ENCODE peak calls at places on chromosomes 1 and 21, in six cellular contexts. One of them, this sample, is unnamed.

GRCh38 chr21:41357546-41357945 is 4.3 kb upstream of the MX2 start:
- DNase-seq in breast epithelium: no peak
- DNase-seq in choroid plexus epithelial cell: no peak
- DNase-seq in fibroblast of villous mesenchyme: no peak
- DNase-seq in MCF 10A: no peak
- DNase-seq in fibroblast of pulmonary artery: no peak
- DNase-seq in this sample: no peak

GRCh38 chr21:23542097-23542496 is 2065.2 kb downstream of the MRPL39 start:
- DNase-seq in fibroblast of pulmonary artery: no peak
- DNase-seq in MCF 10A: peak; percentile 23
- DNase-seq in breast epithelium: no peak
- DNase-seq in choroid plexus epithelial cell: no peak
- DNase-seq in fibroblast of villous mesenchyme: no peak
- DNase-seq in this sample: no peak

GRCh38 chr1:26391450-26391849 is 18.9 kb upstream of the ZNF683 start:
- DNase-seq in fibroblast of pulmonary artery: peak; percentile 76
- DNase-seq in breast epithelium: no peak
- DNase-seq in fibroblast of villous mesenchyme: peak; percentile 56
- DNase-seq in MCF 10A: peak; percentile 78
- DNase-seq in choroid plexus epithelial cell: peak; percentile 76
- DNase-seq in this sample: peak; percentile 68

GRCh38 chr1:156836041-156836654 is 19.5 kb upstream of the SH2D2A start:
- DNase-seq in breast epithelium: no peak
- DNase-seq in choroid plexus epithelial cell: no peak
- DNase-seq in MCF 10A: no peak
- DNase-seq in fibroblast of villous mesenchyme: no peak
- DNase-seq in fibroblast of pulmonary artery: no peak
- DNase-seq in this sample: no peak

GRCh38 chr1:209250970-209251636 is 332.4 kb upstream of the CAMK1G start:
- DNase-seq in MCF 10A: no peak
- DNase-seq in fibroblast of pulmonary artery: no peak
- DNase-seq in breast epithelium: no peak
- DNase-seq in choroid plexus epithelial cell: no peak
- DNase-seq in fibroblast of villous mesenchyme: no peak
- DNase-seq in this sample: peak; percentile 21

GRCh38 chr1:59163268-59164092 is 133.4 kb upstream of the FGGY start:
- DNase-seq in MCF 10A: no peak
- DNase-seq in fibroblast of villous mesenchyme: no peak
- DNase-seq in fibroblast of pulmonary artery: peak; percentile 62
- DNase-seq in choroid plexus epithelial cell: peak; percentile 63
- DNase-seq in breast epithelium: no peak
- DNase-seq in this sample: no peak

GRCh38 chr1:22710688-22711024 is at the start of gene EPHB2:
- DNase-seq in fibroblast of pulmonary artery: no peak
- DNase-seq in MCF 10A: peak; percentile 33
- DNase-seq in fibroblast of villous mesenchyme: peak; percentile 44
- DNase-seq in breast epithelium: no peak
- DNase-seq in choroid plexus epithelial cell: no peak
- DNase-seq in this sample: peak; percentile 53

GRCh38 chr21:26461500-26461899 is 111.6 kb downstream of the CYYR1 start:
- DNase-seq in breast epithelium: no peak
- DNase-seq in choroid plexus epithelial cell: no peak
- DNase-seq in fibroblast of pulmonary artery: no peak
- DNase-seq in MCF 10A: peak; percentile 29
- DNase-seq in fibroblast of villous mesenchyme: no peak
- DNase-seq in this sample: peak; percentile 53

GRCh38 chr1:66606359-66607142 is 72.6 kb downstream of the SGIP1 start:
- DNase-seq in fibroblast of pulmonary artery: no peak
- DNase-seq in choroid plexus epithelial cell: no peak
- DNase-seq in fibroblast of villous mesenchyme: peak; percentile 98
- DNase-seq in MCF 10A: no peak
- DNase-seq in breast epithelium: no peak
- DNase-seq in this sample: no peak

GRCh38 chr21:46482225-46482845 is 23.6 kb downstream of the DIP2A start:
- DNase-seq in fibroblast of pulmonary artery: no peak
- DNase-seq in breast epithelium: no peak
- DNase-seq in choroid plexus epithelial cell: no peak
- DNase-seq in fibroblast of villous mesenchyme: no peak
- DNase-seq in MCF 10A: no peak
- DNase-seq in this sample: no peak

GRCh38 chr1:64403331-64403730 is 66.6 kb upstream of the CACHD1 start:
- DNase-seq in choroid plexus epithelial cell: no peak
- DNase-seq in fibroblast of pulmonary artery: no peak
- DNase-seq in MCF 10A: no peak
- DNase-seq in breast epithelium: no peak
- DNase-seq in fibroblast of villous mesenchyme: no peak
- DNase-seq in this sample: peak; percentile 21

GRCh38 chr1:94531664-94532063 is 9.9 kb downstream of the F3 start:
- DNase-seq in fibroblast of pulmonary artery: no peak
- DNase-seq in MCF 10A: no peak
- DNase-seq in fibroblast of villous mesenchyme: peak; percentile 38
- DNase-seq in choroid plexus epithelial cell: peak; percentile 21
- DNase-seq in breast epithelium: no peak
- DNase-seq in this sample: peak; percentile 47

GRCh38 chr21:24955275-24955961 is 651.9 kb downstream of the MRPL39 start:
- DNase-seq in breast epithelium: no peak
- DNase-seq in MCF 10A: no peak
- DNase-seq in fibroblast of villous mesenchyme: no peak
- DNase-seq in fibroblast of pulmonary artery: no peak
- DNase-seq in choroid plexus epithelial cell: no peak
- DNase-seq in this sample: no peak

GRCh38 chr1:93588206-93588605 is 93.4 kb downstream of the BCAR3 start:
- DNase-seq in fibroblast of pulmonary artery: peak; percentile 70
- DNase-seq in choroid plexus epithelial cell: peak; percentile 81
- DNase-seq in MCF 10A: no peak
- DNase-seq in fibroblast of villous mesenchyme: no peak
- DNase-seq in breast epithelium: no peak
- DNase-seq in this sample: no peak

GRCh38 chr1:82388679-82389078 is 587.9 kb downstream of the ADGRL2 start:
- DNase-seq in fibroblast of villous mesenchyme: peak; percentile 1
- DNase-seq in fibroblast of pulmonary artery: peak; percentile 26
- DNase-seq in choroid plexus epithelial cell: peak; percentile 66
- DNase-seq in breast epithelium: peak; percentile 43
- DNase-seq in MCF 10A: peak; percentile 97
- DNase-seq in this sample: peak; percentile 100

GRCh38 chr1:182446033-182446669 is 3.8 kb upstream of the RGSL1 start:
- DNase-seq in fibroblast of pulmonary artery: peak; percentile 69
- DNase-seq in fibroblast of villous mesenchyme: peak; percentile 50
- DNase-seq in MCF 10A: peak; percentile 81
- DNase-seq in breast epithelium: no peak
- DNase-seq in choroid plexus epithelial cell: peak; percentile 71
- DNase-seq in this sample: peak; percentile 50

GRCh38 chr1:42392923-42393848 is 12.6 kb downstream of the RIMKLA start:
- DNase-seq in fibroblast of villous mesenchyme: no peak
- DNase-seq in MCF 10A: peak; percentile 13
- DNase-seq in breast epithelium: no peak
- DNase-seq in fibroblast of pulmonary artery: no peak
- DNase-seq in choroid plexus epithelial cell: no peak
- DNase-seq in this sample: no peak

GRCh38 chr1:54865238-54866073 is 21.5 kb downstream of the DHCR24 start:
- DNase-seq in fibroblast of villous mesenchyme: no peak
- DNase-seq in breast epithelium: no peak
- DNase-seq in fibroblast of pulmonary artery: no peak
- DNase-seq in choroid plexus epithelial cell: no peak
- DNase-seq in MCF 10A: no peak
- DNase-seq in this sample: no peak

GRCh38 chr1:226863446-226863845 is 7.0 kb upstream of the PSEN2 start:
- DNase-seq in choroid plexus epithelial cell: peak; percentile 69
- DNase-seq in fibroblast of pulmonary artery: peak; percentile 43
- DNase-seq in breast epithelium: no peak
- DNase-seq in fibroblast of villous mesenchyme: peak; percentile 35
- DNase-seq in MCF 10A: peak; percentile 57
- DNase-seq in this sample: peak; percentile 46

GRCh38 chr1:117215019-117215418 is 4.3 kb upstream of the VTCN1 start:
- DNase-seq in MCF 10A: no peak
- DNase-seq in choroid plexus epithelial cell: no peak
- DNase-seq in fibroblast of villous mesenchyme: no peak
- DNase-seq in fibroblast of pulmonary artery: no peak
- DNase-seq in breast epithelium: no peak
- DNase-seq in this sample: no peak

GRCh38 chr1:27603320-27603961 is 503 bp downstream of the AHDC1 start:
- DNase-seq in fibroblast of pulmonary artery: no peak
- DNase-seq in breast epithelium: no peak
- DNase-seq in fibroblast of villous mesenchyme: no peak
- DNase-seq in MCF 10A: peak; percentile 26
- DNase-seq in choroid plexus epithelial cell: no peak
- DNase-seq in this sample: no peak

GRCh38 chr1:74436078-74436477 is 76.3 kb downstream of the LRRC53 start:
- DNase-seq in MCF 10A: no peak
- DNase-seq in fibroblast of pulmonary artery: no peak
- DNase-seq in breast epithelium: no peak
- DNase-seq in fibroblast of villous mesenchyme: no peak
- DNase-seq in choroid plexus epithelial cell: no peak
- DNase-seq in this sample: no peak

GRCh38 chr1:168792142-168792541 is 63.1 kb upstream of the DPT start:
- DNase-seq in fibroblast of pulmonary artery: no peak
- DNase-seq in MCF 10A: no peak
- DNase-seq in fibroblast of villous mesenchyme: no peak
- DNase-seq in breast epithelium: no peak
- DNase-seq in choroid plexus epithelial cell: no peak
- DNase-seq in this sample: no peak

DNA sequence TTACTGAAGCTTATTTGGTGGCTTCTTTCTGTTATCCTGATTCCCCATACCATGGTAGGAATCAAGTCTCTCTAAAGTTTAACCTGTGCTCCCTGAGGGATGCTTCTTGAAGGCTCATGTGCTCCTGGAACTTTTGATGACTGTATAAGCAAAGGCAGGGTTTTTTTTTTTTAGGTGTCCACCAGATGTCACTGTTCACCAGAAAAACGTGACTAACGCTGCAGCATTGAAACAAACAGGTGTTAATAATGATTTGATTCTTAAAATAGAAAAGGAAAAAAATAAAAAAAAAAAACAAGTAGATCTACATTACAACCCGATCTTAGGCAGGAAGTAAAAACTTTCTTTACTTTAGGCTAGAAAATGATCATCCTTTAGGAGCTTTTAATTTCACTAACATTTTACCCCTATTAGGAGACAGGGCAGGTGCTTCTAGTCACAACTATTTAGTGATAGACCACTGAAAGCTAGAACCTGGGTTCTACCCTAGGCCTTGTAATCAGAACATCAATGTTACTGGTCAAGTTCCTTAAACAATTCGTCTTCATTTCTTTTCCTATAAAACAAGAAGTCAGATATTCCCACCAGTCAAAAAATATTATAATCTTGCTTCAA is 223.0 kb downstream of the PLA2G4A start:
- DNase-seq in fibroblast of villous mesenchyme: peak; percentile 46
- DNase-seq in fibroblast of pulmonary artery: peak; percentile 61
- DNase-seq in choroid plexus epithelial cell: peak; percentile 73
- DNase-seq in breast epithelium: no peak
- DNase-seq in MCF 10A: peak; percentile 82
- DNase-seq in this sample: peak; percentile 72
- TF ChIP-seq CTCF in fibroblast of villous mesenchyme: peak; percentile 54
- TF ChIP-seq CTCF in fibroblast of pulmonary artery: peak; percentile 50
- TF ChIP-seq CTCF in choroid plexus epithelial cell: peak; percentile 61
- TF ChIP-seq CTCF in breast epithelium: peak; percentile 35
- TF ChIP-seq CTCF in MCF 10A: peak; percentile 76
- TF ChIP-seq CTCF in this sample: peak; percentile 56

DNA sequence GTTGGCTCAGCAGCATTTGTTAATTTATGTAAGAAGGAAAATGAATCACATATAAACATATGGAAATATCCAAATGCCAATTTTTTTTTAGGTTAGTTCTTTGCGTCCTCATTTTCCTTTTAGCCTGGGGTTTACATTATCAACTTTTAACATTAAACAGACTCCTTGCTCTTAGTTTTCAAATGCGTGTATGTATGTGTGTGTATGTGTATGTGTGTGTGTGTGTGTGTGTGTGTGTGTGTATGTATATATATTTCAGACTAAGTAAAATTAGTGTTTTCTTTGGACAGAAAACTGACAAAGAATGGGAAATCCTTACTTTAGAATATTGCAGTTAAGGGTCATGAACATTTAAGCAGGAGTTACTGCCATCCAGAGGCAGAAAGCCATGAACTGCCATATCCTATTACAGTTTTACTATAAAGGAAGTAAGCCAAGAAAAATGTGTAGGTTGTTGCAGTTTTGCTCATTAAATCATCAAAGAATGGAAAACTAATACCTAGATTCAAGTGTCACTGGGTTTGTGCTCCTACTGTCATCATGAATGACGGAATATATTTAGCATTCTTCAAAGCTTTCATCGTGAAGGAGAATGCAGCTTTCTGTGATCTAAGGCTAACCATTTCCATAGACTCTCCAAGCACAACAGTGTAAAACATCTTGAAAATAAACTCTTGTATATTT is 477.0 kb upstream of the NR5A2 start:
- DNase-seq in choroid plexus epithelial cell: peak; percentile 66
- DNase-seq in breast epithelium: no peak
- DNase-seq in fibroblast of pulmonary artery: peak; percentile 29
- DNase-seq in MCF 10A: peak; percentile 11
- DNase-seq in fibroblast of villous mesenchyme: no peak
- DNase-seq in this sample: no peak
- TF ChIP-seq CTCF in choroid plexus epithelial cell: peak; percentile 56
- TF ChIP-seq CTCF in breast epithelium: no peak
- TF ChIP-seq CTCF in fibroblast of pulmonary artery: peak; percentile 27
- TF ChIP-seq CTCF in MCF 10A: no peak
- TF ChIP-seq CTCF in fibroblast of villous mesenchyme: no peak
- TF ChIP-seq CTCF in this sample: no peak

GRCh38 chr21:44834231-44834950 is 16.5 kb upstream of the SUMO3 start:
- DNase-seq in fibroblast of pulmonary artery: no peak
- DNase-seq in fibroblast of villous mesenchyme: no peak
- DNase-seq in breast epithelium: no peak
- DNase-seq in choroid plexus epithelial cell: no peak
- DNase-seq in MCF 10A: no peak
- DNase-seq in this sample: no peak

GRCh38 chr21:44836349-44836665 is 18.4 kb upstream of the SUMO3 start:
- DNase-seq in fibroblast of pulmonary artery: no peak
- DNase-seq in MCF 10A: no peak
- DNase-seq in fibroblast of villous mesenchyme: no peak
- DNase-seq in breast epithelium: no peak
- DNase-seq in choroid plexus epithelial cell: no peak
- DNase-seq in this sample: no peak

GRCh38 chr21:44833663-44834062 is 15.8 kb upstream of the SUMO3 start:
- DNase-seq in MCF 10A: no peak
- DNase-seq in breast epithelium: no peak
- DNase-seq in fibroblast of pulmonary artery: no peak
- DNase-seq in fibroblast of villous mesenchyme: no peak
- DNase-seq in choroid plexus epithelial cell: no peak
- DNase-seq in this sample: no peak

GRCh38 chr21:44835647-44835973 is 17.7 kb upstream of the SUMO3 start:
- DNase-seq in fibroblast of pulmonary artery: no peak
- DNase-seq in fibroblast of villous mesenchyme: no peak
- DNase-seq in breast epithelium: no peak
- DNase-seq in MCF 10A: no peak
- DNase-seq in choroid plexus epithelial cell: no peak
- DNase-seq in this sample: no peak

GRCh38 chr21:44834951-44835646 is 17.2 kb upstream of the SUMO3 start:
- DNase-seq in MCF 10A: no peak
- DNase-seq in choroid plexus epithelial cell: no peak
- DNase-seq in fibroblast of pulmonary artery: no peak
- DNase-seq in breast epithelium: no peak
- DNase-seq in fibroblast of villous mesenchyme: no peak
- DNase-seq in this sample: no peak
- TF ChIP-seq CTCF in MCF 10A: no peak
- TF ChIP-seq CTCF in choroid plexus epithelial cell: peak; percentile 8
- TF ChIP-seq CTCF in fibroblast of pulmonary artery: no peak
- TF ChIP-seq CTCF in breast epithelium: no peak
- TF ChIP-seq CTCF in fibroblast of villous mesenchyme: no peak
- TF ChIP-seq CTCF in this sample: no peak

GRCh38 chr1:52365746-52366516 is at the start of gene CC2D1B:
- DNase-seq in fibroblast of villous mesenchyme: peak; percentile 98
- DNase-seq in MCF 10A: peak; percentile 98
- DNase-seq in choroid plexus epithelial cell: peak; percentile 99
- DNase-seq in fibroblast of pulmonary artery: peak; percentile 98
- DNase-seq in breast epithelium: peak; percentile 99
- DNase-seq in this sample: peak; percentile 99
- TF ChIP-seq CTCF in fibroblast of villous mesenchyme: no peak
- TF ChIP-seq CTCF in MCF 10A: no peak
- TF ChIP-seq CTCF in choroid plexus epithelial cell: no peak
- TF ChIP-seq CTCF in fibroblast of pulmonary artery: no peak
- TF ChIP-seq CTCF in breast epithelium: peak; percentile 28
- TF ChIP-seq CTCF in this sample: no peak

This sample was measured in epithelial cell of esophagus.